ENCODE peak calls at places on chromosomes 16 and 17, in ten cellular contexts. Y is kidney tubule cell; E is CD4-positive, alpha-beta memory T cell; R is globus pallidus; L is left ventricle myocardium inferior; M is brain pericyte; F is activated CD4-positive, alpha-beta T cell treated with anti-CD3 and anti-CD28 coated beads for 48 hours; Q is stimulated activated CD4-positive, alpha-beta T cell treated with anti-CD3 and anti-CD28 coated beads, TNF-alpha, amount 100 ng/mL, for 48 hours; S is effector memory CD4-positive, alpha-beta T cell; W is stimulated activated CD8-positive, alpha-beta memory T cell treated with anti-CD3 and anti-CD28 coated beads, Interleukin-7, amount 100 ng/mL, for 1 hour. I is an unnamed sample.

GRCh38 chr16:83947642-83948234 is 5.3 kb upstream of the OSGIN1 start:
- DNase-seq in Y (no peak), E (no peak), R (no peak), L (no peak), M (no peak), F (no peak), Q (no peak), S (no peak), W (no peak), I (no peak)

GRCh38 chr17:2797226-2797625 is 988 bp downstream of the RAP1GAP2 start:
- DNase-seq in Y (no peak), E (no peak), R (no peak), L (no peak), M (no peak), F (no peak), Q (no peak), S (no peak), W (no peak), I (no peak)

GRCh38 chr16:55297910-55298175 is 26.2 kb upstream of the IRX6 start:
- DNase-seq in Y (peak), E (no peak), R (no peak), L (no peak), M (no peak), F (no peak), Q (no peak), S (no peak), W (no peak), I (no peak)

GRCh38 chr17:69743091-69743490 is 328.6 kb downstream of the MAP2K6 start:
- DNase-seq in Y (peak), E (no peak), R (no peak), L (no peak), M (no peak), F (no peak), Q (no peak), S (no peak), W (no peak), I (no peak)

GRCh38 chr17:19410875-19411291 is at the start of gene RNF112:
- DNase-seq in Y (no peak), E (no peak), R (peak), L (peak), M (no peak), F (no peak), Q (no peak), S (no peak), W (no peak), I (peak)

GRCh38 chr16:79980650-79981521 is 380.3 kb upstream of the MAF start:
- DNase-seq in Y (peak), E (no peak), R (peak), L (no peak), M (no peak), F (no peak), Q (no peak), S (no peak), W (no peak), I (no peak)

GRCh38 chr17:15287533-15288267 is 22.6 kb upstream of the PMP22 start:
- DNase-seq in Y (no peak), E (no peak), R (no peak), L (no peak), M (no peak), F (no peak), Q (no peak), S (no peak), W (no peak), I (no peak)

GRCh38 chr17:49739662-49740271 is 24.2 kb downstream of the FAM117A start:
- DNase-seq in Y (no peak), E (peak), R (no peak), L (peak), M (no peak), F (peak), Q (peak), S (peak), W (peak), I (peak)

GRCh38 chr17:2264023-2264860 is 39.3 kb downstream of the SMG6 start:
- DNase-seq in Y (peak), E (no peak), R (no peak), L (no peak), M (no peak), F (peak), Q (no peak), S (no peak), W (no peak), I (no peak)

GRCh38 chr16:46577988-46578579 is 43.1 kb downstream of the SHCBP1 start:
- DNase-seq in Y (no peak), E (no peak), R (no peak), L (no peak), M (no peak), F (no peak), Q (no peak), S (no peak), W (no peak), I (no peak)

GRCh38 chr16:50326835-50327465 is 41.8 kb downstream of the BRD7 start:
- DNase-seq in Y (no peak), E (peak), R (no peak), L (no peak), M (no peak), F (peak), Q (peak), S (peak), W (peak), I (no peak)

GRCh38 chr17:73234746-73235145 is 26.9 kb downstream of the CPSF4L start:
- DNase-seq in Y (no peak), E (no peak), R (no peak), L (no peak), M (no peak), F (no peak), Q (no peak), S (no peak), W (no peak), I (no peak)

GRCh38 chr17:80664217-80664780 is 119.7 kb downstream of the RPTOR start:
- DNase-seq in Y (no peak), E (no peak), R (no peak), L (no peak), M (no peak), F (no peak), Q (no peak), S (no peak), W (no peak), I (no peak)

GRCh38 chr16:58960034-58960433 is 225.9 kb upstream of the GOT2 start:
- DNase-seq in Y (no peak), E (no peak), R (no peak), L (no peak), M (no peak), F (no peak), Q (no peak), S (no peak), W (no peak), I (no peak)

GRCh38 chr17:82884341-82884871 is 44.6 kb upstream of the ZNF750 start:
- DNase-seq in Y (no peak), E (peak), R (no peak), L (no peak), M (no peak), F (no peak), Q (no peak), S (no peak), W (no peak), I (no peak)

GRCh38 chr16:11133344-11133921 is 122.6 kb downstream of the SOCS1 start:
- DNase-seq in Y (peak), E (no peak), R (peak), L (peak), M (no peak), F (no peak), Q (no peak), S (no peak), W (no peak), I (no peak)

GRCh38 chr17:67294451-67295199 is 49.6 kb upstream of the HELZ start:
- DNase-seq in Y (no peak), E (no peak), R (no peak), L (no peak), M (no peak), F (no peak), Q (no peak), S (no peak), W (no peak), I (no peak)

GRCh38 chr16:8621572-8622314 is at the start of gene METTL22:
- DNase-seq in Y (peak), E (peak), R (peak), L (peak), M (peak), F (peak), Q (peak), S (peak), W (peak), I (peak)

GRCh38 chr17:60148300-60148838 is 1.4 kb upstream of the CA4 start:
- DNase-seq in Y (no peak), E (no peak), R (no peak), L (no peak), M (no peak), F (no peak), Q (no peak), S (no peak), W (no peak), I (no peak)

GRCh38 chr16:64455275-64455674 is 666.6 kb downstream of the CDH11 start:
- DNase-seq in Y (peak), E (no peak), R (no peak), L (no peak), M (no peak), F (no peak), Q (no peak), S (no peak), W (no peak), I (no peak)

GRCh38 chr17:82449136-82449882 is 1.2 kb downstream of the CYBC1 start:
- DNase-seq in Y (no peak), E (peak), R (no peak), L (no peak), M (no peak), F (peak), Q (peak), S (peak), W (peak), I (no peak)

GRCh38 chr16:57798953-57799618 is 3.2 kb downstream of the KIFC3 start:
- DNase-seq in Y (peak), E (no peak), R (no peak), L (no peak), M (no peak), F (no peak), Q (no peak), S (no peak), W (no peak), I (no peak)

GRCh38 chr17:27082775-27083154 is 211.1 kb upstream of the WSB1 start:
- DNase-seq in Y (no peak), E (no peak), R (no peak), L (no peak), M (no peak), F (no peak), Q (no peak), S (no peak), W (no peak), I (no peak)

GRCh38 chr16:456891-457483 is 31.5 kb downstream of the RAB11FIP3 start:
- DNase-seq in Y (no peak), E (no peak), R (peak), L (no peak), M (no peak), F (no peak), Q (no peak), S (no peak), W (no peak), I (no peak)

GRCh38 chr16:88010971-88011483 is 59.8 kb downstream of the BANP start:
- DNase-seq in Y (no peak), E (no peak), R (no peak), L (no peak), M (no peak), F (no peak), Q (no peak), S (no peak), W (no peak), I (no peak)

GRCh38 chr16:19380316-19380715 is 37.4 kb upstream of the TMC5 start:
- DNase-seq in Y (no peak), E (peak), R (no peak), L (no peak), M (no peak), F (no peak), Q (no peak), S (no peak), W (no peak), I (no peak)

GRCh38 chr17:57557793-57558681 is 187.1 kb downstream of the CCDC182 start:
- DNase-seq in Y (peak), E (no peak), R (no peak), L (no peak), M (peak), F (no peak), Q (no peak), S (no peak), W (no peak), I (no peak)

GRCh38 chr17:74325743-74326379 is at the start of gene KIF19:
- DNase-seq in Y (no peak), E (peak), R (peak), L (peak), M (no peak), F (peak), Q (peak), S (peak), W (peak), I (no peak)

GRCh38 chr16:57616241-57616640 is 12.2 kb upstream of the ADGRG1 start:
- DNase-seq in Y (no peak), E (no peak), R (no peak), L (no peak), M (no peak), F (no peak), Q (no peak), S (no peak), W (no peak), I (no peak)

GRCh38 chr16:26598061-26598460 is 468.7 kb upstream of the C16orf82 start:
- DNase-seq in Y (peak), E (peak), R (no peak), L (no peak), M (no peak), F (peak), Q (peak), S (peak), W (peak), I (no peak)

GRCh38 chr17:33292981-33293867 is at the start of gene ASIC2:
- DNase-seq in Y (peak), E (no peak), R (no peak), L (no peak), M (no peak), F (peak), Q (no peak), S (no peak), W (no peak), I (no peak)

GRCh38 chr17:60563743-60564142 is 36.2 kb upstream of the PPM1D start:
- DNase-seq in Y (peak), E (no peak), R (no peak), L (no peak), M (no peak), F (no peak), Q (no peak), S (no peak), W (no peak), I (no peak)

GRCh38 chr17:82931696-82932060 is 91.9 kb upstream of the ZNF750 start:
- DNase-seq in Y (no peak), E (no peak), R (peak), L (peak), M (peak), F (no peak), Q (no peak), S (no peak), W (no peak), I (no peak)

GRCh38 chr17:8153550-8153956 is 1.3 kb upstream of the PER1 start:
- DNase-seq in Y (peak), E (peak), R (peak), L (peak), M (no peak), F (peak), Q (no peak), S (no peak), W (no peak), I (peak)

GRCh38 chr16:57422026-57422944 is 17.7 kb downstream of the CCL17 start:
- DNase-seq in Y (peak), E (no peak), R (no peak), L (no peak), M (peak), F (no peak), Q (no peak), S (no peak), W (no peak), I (peak)

GRCh38 chr16:49311823-49312222 is 30.2 kb upstream of the CBLN1 start:
- DNase-seq in Y (no peak), E (no peak), R (no peak), L (no peak), M (no peak), F (no peak), Q (no peak), S (no peak), W (no peak), I (no peak)

GRCh38 chr17:10842658-10843057 is 4.8 kb upstream of the PIRT start:
- DNase-seq in Y (no peak), E (no peak), R (peak), L (no peak), M (no peak), F (no peak), Q (no peak), S (no peak), W (no peak), I (no peak)

GRCh38 chr17:40107266-40107980 is 7.0 kb upstream of the NR1D1 start:
- DNase-seq in Y (peak), E (peak), R (peak), L (peak), M (no peak), F (no peak), Q (no peak), S (no peak), W (no peak), I (no peak)

GRCh38 chr17:17361543-17362511 is 58.7 kb downstream of the NT5M start:
- DNase-seq in Y (no peak), E (no peak), R (no peak), L (peak), M (no peak), F (no peak), Q (no peak), S (no peak), W (no peak), I (no peak)

I was measured in NCI-H1694.